ENCODE peak calls at places on chromosome 12, in ten cellular contexts. Y, G, V, O, S, Z, M, U, J and T are unnamed samples.

GRCh38 chr12:131124487-131125280 is 171.0 kb downstream of the ADGRD1 start:
- DNase-seq in Y (peak; percentile 1), G (no peak), V (no peak), O (no peak), S (no peak), Z (no peak), M (no peak), U (no peak), J (no peak), T (no peak)

GRCh38 chr12:54870617-54871016 is 16.3 kb downstream of the MUCL1 start:
- DNase-seq in Y (no peak), G (no peak), V (no peak), O (no peak), S (no peak), Z (no peak), M (no peak), U (no peak), J (no peak), T (no peak)

GRCh38 chr12:131803995-131804521 is 24.1 kb upstream of the MMP17 start:
- DNase-seq in Y (no peak), G (peak; percentile 75), V (no peak), O (peak; percentile 57), S (no peak), Z (peak; percentile 65), M (no peak), U (no peak), J (no peak), T (no peak)

GRCh38 chr12:105761075-105761474 is 377.7 kb downstream of the NUAK1 start:
- DNase-seq in Y (no peak), G (no peak), V (no peak), O (peak; percentile 51), S (no peak), Z (peak; percentile 9), M (no peak), U (no peak), J (no peak), T (peak; percentile 83)

GRCh38 chr12:106508966-106509365 is 73.8 kb upstream of the RFX4 start:
- DNase-seq in Y (no peak), G (peak; percentile 38), V (no peak), O (no peak), S (no peak), Z (no peak), M (no peak), U (no peak), J (no peak), T (no peak)

GRCh38 chr12:5586201-5586600 is 154.3 kb downstream of the NTF3 start:
- DNase-seq in Y (no peak), G (peak; percentile 75), V (no peak), O (peak; percentile 35), S (no peak), Z (no peak), M (no peak), U (no peak), J (no peak), T (no peak)

GRCh38 chr12:133130808-133131128 is 341 bp downstream of the ZNF10 start:
- DNase-seq in Y (peak; percentile 60), G (no peak), V (peak; percentile 69), O (no peak), S (peak; percentile 43), Z (peak; percentile 30), M (no peak), U (no peak), J (peak; percentile 73), T (no peak)

GRCh38 chr12:76201758-76202157 is 117.3 kb upstream of the NAP1L1 start:
- DNase-seq in Y (no peak), G (peak; percentile 24), V (no peak), O (no peak), S (no peak), Z (peak; percentile 56), M (no peak), U (no peak), J (no peak), T (no peak)

GRCh38 chr12:26630546-26631027 is 202.4 kb downstream of the ITPR2 start:
- DNase-seq in Y (peak; percentile 46), G (peak; percentile 49), V (no peak), O (peak; percentile 55), S (no peak), Z (peak; percentile 84), M (no peak), U (no peak), J (no peak), T (no peak)
- H3K4me3 ChIP-seq in Y (no peak overlapping the region), G (no peak overlapping the region), V (no peak overlapping the region), O (peak overlapping the region; percentile 21), S (no peak overlapping the region), Z (peak overlapping the region; percentile 25), M (no peak overlapping the region), U (no peak overlapping the region), J (no peak overlapping the region), T (no peak overlapping the region)

GRCh38 chr12:47364251-47364650 is 284.5 kb upstream of the AMIGO2 start:
- DNase-seq in Y (no peak), G (no peak), V (no peak), O (no peak), S (no peak), Z (no peak), M (no peak), U (no peak), J (no peak), T (no peak)

GRCh38 chr12:47361389-47362031 is 281.8 kb upstream of the AMIGO2 start:
- DNase-seq in Y (peak; percentile 34), G (no peak), V (no peak), O (no peak), S (no peak), Z (no peak), M (peak; percentile 45), U (peak; percentile 64), J (no peak), T (no peak)

GRCh38 chr12:47362131-47362686 is 282.4 kb upstream of the AMIGO2 start:
- DNase-seq in Y (no peak), G (no peak), V (no peak), O (peak; percentile 12), S (no peak), Z (no peak), M (no peak), U (no peak), J (no peak), T (no peak)

GRCh38 chr12:47356129-47356622 is 276.4 kb upstream of the AMIGO2 start:
- DNase-seq in Y (no peak), G (no peak), V (no peak), O (peak; percentile 38), S (no peak), Z (no peak), M (peak; percentile 61), U (no peak), J (no peak), T (no peak)

DNA sequence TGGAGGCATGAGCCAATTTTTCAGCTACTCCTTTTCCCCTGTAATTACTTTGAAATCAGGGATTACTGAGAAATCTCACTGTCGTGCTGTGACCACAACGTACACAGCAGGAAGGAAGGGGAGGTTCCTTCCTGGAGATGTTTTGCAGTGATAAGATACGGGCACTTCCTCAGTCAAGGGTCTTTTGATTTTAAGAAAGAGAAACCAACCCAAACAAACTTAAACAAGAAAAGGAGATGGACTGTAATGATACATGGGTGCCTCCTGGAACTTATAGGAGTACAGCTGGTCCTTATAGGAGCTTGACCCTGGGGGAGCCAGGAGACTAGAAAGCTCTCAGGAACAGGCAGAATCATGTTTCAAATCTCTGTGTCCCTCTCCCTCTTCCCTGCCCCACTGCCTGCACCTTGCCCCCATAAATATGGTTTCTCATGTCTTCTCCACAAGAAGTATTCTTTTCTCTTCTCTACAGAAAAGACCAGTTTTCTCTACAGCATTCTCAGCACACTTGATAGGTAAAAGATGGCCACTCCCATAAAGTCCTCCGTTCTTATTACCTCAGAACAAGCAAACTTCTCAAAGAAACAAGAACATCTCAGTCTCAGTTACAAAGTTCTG is 281.1 kb upstream of the AMIGO2 start:
- DNase-seq in Y (no peak), G (no peak), V (no peak), O (peak; percentile 13), S (no peak), Z (peak; percentile 41), M (peak; percentile 16), U (peak; percentile 67), J (no peak), T (no peak)
- H3K4me3 ChIP-seq in Y (no peak overlapping the region), G (no peak overlapping the region), V (no peak overlapping the region), O (no peak overlapping the region), S (peak overlapping the region; percentile 11), Z (no peak overlapping the region), M (peak overlapping the region; percentile 14), U (peak overlapping the region; percentile 37), J (no peak overlapping the region), T (no peak overlapping the region)

GRCh38 chr12:104477812-104478388 is 21.2 kb downstream of the CHST11 start:
- DNase-seq in Y (no peak), G (no peak), V (no peak), O (no peak), S (no peak), Z (no peak), M (peak; percentile 39), U (no peak), J (no peak), T (no peak)

GRCh38 chr12:104480826-104481457 is 24.2 kb downstream of the CHST11 start:
- DNase-seq in Y (no peak), G (peak; percentile 43), V (peak; percentile 77), O (peak; percentile 52), S (peak; percentile 26), Z (peak; percentile 83), M (no peak), U (no peak), J (peak; percentile 78), T (no peak)

GRCh38 chr12:104480012-104480411 is 23.3 kb downstream of the CHST11 start:
- DNase-seq in Y (no peak), G (no peak), V (no peak), O (no peak), S (no peak), Z (no peak), M (no peak), U (no peak), J (no peak), T (no peak)

GRCh38 chr12:104478396-104479140 is 21.8 kb downstream of the CHST11 start:
- DNase-seq in Y (no peak), G (no peak), V (no peak), O (peak; percentile 38), S (no peak), Z (peak; percentile 53), M (peak; percentile 87), U (peak; percentile 63), J (no peak), T (no peak)

GRCh38 chr12:104479141-104479662 is 22.5 kb downstream of the CHST11 start:
- DNase-seq in Y (no peak), G (no peak), V (no peak), O (no peak), S (no peak), Z (no peak), M (no peak), U (no peak), J (no peak), T (no peak)
- H3K4me3 ChIP-seq in Y (no peak overlapping the region), G (no peak overlapping the region), V (no peak overlapping the region), O (no peak overlapping the region), S (no peak overlapping the region), Z (no peak overlapping the region), M (peak overlapping the region; percentile 55), U (no peak overlapping the region), J (no peak overlapping the region), T (no peak overlapping the region)

GRCh38 chr12:9869307-9870161 is at the start of gene CLEC2B:
- DNase-seq in Y (peak; percentile 31), G (peak; percentile 92), V (no peak), O (peak; percentile 88), S (no peak), Z (peak; percentile 91), M (peak; percentile 74), U (peak; percentile 62), J (no peak), T (peak; percentile 13)

GRCh38 chr12:9872116-9872515 is 3.0 kb upstream of the CLEC2B start:
- DNase-seq in Y (no peak), G (no peak), V (no peak), O (no peak), S (no peak), Z (no peak), M (no peak), U (no peak), J (no peak), T (no peak)

GRCh38 chr12:9868951-9869306 is 225 bp downstream of the CLEC2B start:
- DNase-seq in Y (no peak), G (no peak), V (no peak), O (no peak), S (no peak), Z (no peak), M (no peak), U (no peak), J (no peak), T (no peak)

GRCh38 chr12:9868271-9868815 is 811 bp downstream of the CLEC2B start:
- DNase-seq in Y (no peak), G (no peak), V (no peak), O (no peak), S (no peak), Z (peak; percentile 29), M (peak; percentile 13), U (no peak), J (no peak), T (no peak)

DNA sequence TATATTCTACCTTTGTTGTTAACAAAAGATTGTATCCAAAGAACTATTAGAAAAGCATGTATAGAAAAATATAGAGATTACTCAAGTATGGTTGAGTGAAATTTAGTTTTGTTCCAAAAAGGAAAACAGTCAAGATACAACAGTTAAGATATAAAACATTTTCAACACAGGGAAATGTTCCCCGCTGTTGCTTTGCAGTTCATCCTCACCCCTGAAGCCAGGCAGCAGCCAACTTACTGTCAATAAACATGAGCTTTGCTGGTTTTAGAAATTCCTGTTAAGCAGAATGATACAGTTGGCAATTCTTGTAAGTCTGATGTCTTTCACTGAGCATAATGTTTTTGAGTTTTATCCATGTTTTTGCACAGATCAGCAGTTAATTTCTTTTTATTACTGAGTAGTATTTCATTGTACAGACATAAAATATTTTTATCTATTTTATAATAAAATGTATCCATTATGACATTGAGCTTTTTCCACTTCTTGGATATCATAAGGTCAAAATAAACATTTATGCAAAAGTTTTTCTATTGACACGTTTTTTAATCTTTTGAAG is 1.2 kb upstream of the CLEC2B start:
- DNase-seq in Y (no peak), G (peak; percentile 10), V (no peak), O (peak; percentile 39), S (no peak), Z (peak; percentile 74), M (no peak), U (peak; percentile 38), J (no peak), T (no peak)
- H3K4me3 ChIP-seq in Y (peak overlapping the region; percentile 43), G (peak overlapping the region; percentile 59), V (peak overlapping the region; percentile 47), O (peak overlapping the region; percentile 50), S (peak overlapping the region; percentile 48), Z (peak overlapping the region; percentile 51), M (peak overlapping the region; percentile 85), U (peak overlapping the region; percentile 67), J (peak overlapping the region; percentile 43), T (peak overlapping the region; percentile 65)